ENCODE peak calls at places on chromosomes 5 and 9, in eight cellular contexts. W, T, M, A, K, D, V and X are unnamed samples.

GRCh38 chr9:35616681-35617459 is 1.3 kb downstream of the CD72 start:
- DNase-seq in W (peak; percentile 89), T (no peak), M (peak; percentile 53), A (peak; percentile 65), K (peak; percentile 27), D (no peak), V (peak; percentile 71), X (peak; percentile 71)

GRCh38 chr9:75200892-75201470 is 112.7 kb downstream of the OSTF1 start:
- DNase-seq in W (peak; percentile 86), T (peak; percentile 74), M (no peak), A (no peak), K (peak; percentile 62), D (no peak), V (no peak), X (peak; percentile 56)

GRCh38 chr5:154475613-154476342 is 2.2 kb downstream of the HAND1 start:
- DNase-seq in W (peak; percentile 62), T (no peak), M (no peak), A (no peak), K (no peak), D (no peak), V (no peak), X (no peak)

GRCh38 chr5:173717959-173718358 is 101.5 kb upstream of the BOD1 start:
- DNase-seq in W (peak; percentile 23), T (peak; percentile 41), M (no peak), A (no peak), K (peak; percentile 22), D (no peak), V (no peak), X (no peak)

GRCh38 chr9:99008187-99008586 is 64.5 kb downstream of the COL15A1 start:
- DNase-seq in W (no peak), T (no peak), M (no peak), A (no peak), K (no peak), D (no peak), V (no peak), X (no peak)

GRCh38 chr5:59673438-59674058 is 220.0 kb downstream of the PDE4D start:
- DNase-seq in W (peak; percentile 76), T (peak; percentile 70), M (no peak), A (no peak), K (peak; percentile 66), D (no peak), V (no peak), X (peak; percentile 61)

GRCh38 chr5:129114539-129115193 is 20.1 kb downstream of the ISOC1 start:
- DNase-seq in W (no peak), T (no peak), M (no peak), A (no peak), K (no peak), D (no peak), V (no peak), X (no peak)

GRCh38 chr9:37309136-37309535 is 113.4 kb upstream of the GRHPR start:
- DNase-seq in W (peak; percentile 65), T (peak; percentile 34), M (no peak), A (no peak), K (no peak), D (no peak), V (no peak), X (peak; percentile 30)

GRCh38 chr9:92576175-92576574 is 40.4 kb upstream of the ECM2 start:
- DNase-seq in W (no peak), T (no peak), M (no peak), A (no peak), K (no peak), D (no peak), V (no peak), X (no peak)

GRCh38 chr9:93365427-93366118 is 85.9 kb upstream of the FAM120A start:
- DNase-seq in W (peak; percentile 75), T (no peak), M (no peak), A (no peak), K (no peak), D (no peak), V (no peak), X (no peak)

GRCh38 chr5:8829322-8830029 is 716.4 kb downstream of the SEMA5A start:
- DNase-seq in W (no peak), T (peak; percentile 100), M (no peak), A (no peak), K (peak; percentile 82), D (peak; percentile 99), V (no peak), X (peak; percentile 99)

GRCh38 chr5:31187591-31187990 is 5.9 kb upstream of the CDH6 start:
- DNase-seq in W (no peak), T (no peak), M (no peak), A (no peak), K (no peak), D (no peak), V (no peak), X (no peak)

GRCh38 chr9:33676746-33677505 is 118.4 kb upstream of the PRSS3 start:
- DNase-seq in W (peak; percentile 65), T (peak; percentile 25), M (peak; percentile 34), A (peak; percentile 25), K (peak; percentile 24), D (no peak), V (peak; percentile 14), X (no peak)

GRCh38 chr9:71760901-71761300 is 7.4 kb downstream of the CEMIP2 start:
- DNase-seq in W (peak; percentile 76), T (no peak), M (no peak), A (peak; percentile 68), K (no peak), D (no peak), V (no peak), X (no peak)

DNA sequence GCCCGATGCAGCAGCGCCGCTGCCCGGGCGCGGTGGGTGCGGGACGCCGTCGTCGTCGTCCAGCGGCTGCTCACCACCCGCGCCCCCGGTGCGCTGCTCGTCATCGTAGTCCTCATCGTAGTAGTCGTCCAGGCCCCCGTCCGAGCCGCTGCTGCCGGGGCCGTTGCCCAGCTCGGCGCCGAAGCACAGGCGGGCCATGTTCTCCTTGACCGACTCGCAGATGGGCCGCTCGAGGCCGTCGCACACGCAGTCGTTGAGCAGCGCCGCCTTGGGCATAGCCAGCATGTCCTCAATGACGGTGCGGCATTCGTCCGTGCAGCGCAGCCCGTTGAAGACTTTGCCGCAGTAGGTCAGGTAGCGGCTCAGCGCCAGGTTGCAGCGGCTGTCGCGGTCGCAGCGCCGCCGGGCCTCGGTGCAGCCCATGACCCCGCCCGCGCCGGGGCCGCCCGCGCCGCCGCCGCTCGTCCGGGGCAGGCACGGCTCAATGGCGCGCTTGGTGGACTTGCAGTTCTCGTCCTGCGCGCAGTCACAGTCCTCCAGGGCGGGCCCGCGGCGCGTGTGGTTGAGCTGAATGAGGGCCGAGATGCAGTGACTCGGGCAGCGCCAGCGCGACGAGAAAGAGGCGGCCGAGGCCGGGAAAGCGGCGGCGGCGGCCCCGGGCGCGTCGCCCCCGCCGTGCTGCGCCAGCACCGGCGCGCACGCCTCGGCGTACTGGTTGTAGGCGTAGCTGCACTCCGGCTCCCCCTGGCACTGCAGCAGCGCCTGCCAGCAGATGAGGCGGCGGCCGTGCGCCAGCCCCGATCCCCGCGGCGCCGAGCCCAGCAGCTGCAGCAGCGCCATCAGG is 1.2 kb downstream of the GAS1 start:
- DNase-seq in W (peak; percentile 73), T (peak; percentile 30), M (peak; percentile 80), A (peak; percentile 67), K (peak; percentile 55), D (no peak), V (peak; percentile 65), X (peak; percentile 68)
- TF ChIP-seq CTCF in W (no peak), T (no peak), M (no peak), A (peak; percentile 24), K (no peak), D (no peak), V (no peak), X (no peak)

DNA sequence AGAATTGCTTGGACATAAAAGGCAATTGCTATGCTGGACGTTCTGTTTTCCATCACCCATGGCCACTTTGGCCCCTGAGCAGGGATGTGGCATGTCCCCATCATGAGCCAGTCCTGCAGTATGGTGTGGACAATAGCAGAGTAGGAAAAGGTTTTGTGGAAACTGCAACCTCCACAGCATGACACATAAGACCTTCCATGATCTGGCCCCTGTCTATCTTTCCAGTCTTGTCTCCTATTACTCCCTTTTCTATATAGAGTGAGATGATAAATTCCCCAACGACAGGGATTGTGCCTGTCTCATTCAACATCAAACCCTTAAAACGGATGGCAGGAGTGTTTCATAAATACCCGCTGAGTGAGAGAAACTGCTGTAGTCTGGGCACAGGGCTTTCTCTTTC is 174.7 kb upstream of the PTCH1 start:
- DNase-seq in W (no peak), T (no peak), M (no peak), A (no peak), K (no peak), D (no peak), V (no peak), X (no peak)
- H3K4me3 ChIP-seq in W (no peak overlapping the region), T (no peak overlapping the region), M (no peak overlapping the region), A (no peak overlapping the region), K (no peak overlapping the region), D (no peak overlapping the region), V (no peak overlapping the region), X (no peak overlapping the region)

DNA sequence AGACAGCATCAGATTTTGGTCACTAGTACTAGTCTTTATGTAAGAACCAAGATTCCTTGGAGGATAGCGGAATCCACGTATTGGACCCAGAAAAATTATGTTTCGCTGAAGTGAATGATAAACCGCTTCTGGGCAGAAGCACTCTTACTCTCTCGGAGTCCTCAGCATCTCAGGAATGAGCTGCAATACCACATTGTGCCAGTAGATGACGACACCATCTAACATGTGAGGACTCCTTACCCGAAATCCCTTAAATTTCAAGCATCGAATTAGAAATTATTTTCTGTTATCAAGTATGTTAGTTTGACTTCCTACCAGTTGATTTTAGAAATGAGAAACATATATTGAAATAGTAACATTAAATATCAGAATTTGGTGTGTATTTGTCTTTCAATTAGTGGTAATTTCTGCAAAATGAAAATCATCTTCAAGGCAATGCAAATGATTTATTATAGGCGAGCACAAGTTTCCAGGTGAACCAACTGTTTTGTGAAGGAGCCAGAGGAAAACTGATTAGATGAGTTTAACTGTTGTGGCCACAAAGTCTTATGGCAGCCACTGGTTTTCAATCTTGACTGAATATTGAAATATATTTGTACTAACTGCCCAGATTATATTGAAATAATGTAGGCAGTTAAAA is 66.0 kb upstream of the CAMK4 start:
- DNase-seq in W (peak; percentile 88), T (peak; percentile 92), M (peak; percentile 76), A (peak; percentile 77), K (peak; percentile 84), D (peak; percentile 26), V (peak; percentile 24), X (peak; percentile 84)
- TF ChIP-seq CTCF in W (peak; percentile 99), T (peak; percentile 98), M (peak; percentile 96), A (peak; percentile 100), K (peak; percentile 98), D (peak; percentile 100), V (peak; percentile 100), X (peak; percentile 100)

GRCh38 chr5:126351138-126351537 is 72.1 kb upstream of the GRAMD2B start:
- DNase-seq in W (no peak), T (peak; percentile 85), M (no peak), A (no peak), K (peak; percentile 9), D (no peak), V (no peak), X (peak; percentile 85)

GRCh38 chr5:126354857-126355731 is 68.1 kb upstream of the GRAMD2B start:
- DNase-seq in W (no peak), T (peak; percentile 44), M (no peak), A (no peak), K (no peak), D (no peak), V (no peak), X (no peak)

GRCh38 chr5:126355940-126356339 is 67.3 kb upstream of the GRAMD2B start:
- DNase-seq in W (no peak), T (no peak), M (no peak), A (no peak), K (no peak), D (no peak), V (no peak), X (no peak)

GRCh38 chr5:126357585-126358342 is 65.4 kb upstream of the GRAMD2B start:
- DNase-seq in W (no peak), T (no peak), M (no peak), A (no peak), K (no peak), D (no peak), V (no peak), X (no peak)

GRCh38 chr5:126354012-126354856 is 69.0 kb upstream of the GRAMD2B start:
- DNase-seq in W (peak; percentile 45), T (peak; percentile 93), M (no peak), A (no peak), K (peak; percentile 74), D (peak; percentile 81), V (no peak), X (peak; percentile 97)
- H3K4me3 ChIP-seq in W (no peak overlapping the region), T (peak overlapping the region; percentile 61), M (no peak overlapping the region), A (peak overlapping the region; percentile 37), K (peak overlapping the region; percentile 51), D (no peak overlapping the region), V (peak overlapping the region; percentile 44), X (peak overlapping the region; percentile 9)